ENCODE peak calls at places on chromosomes 3 and 15, in five cellular contexts. T is GM06990, S is retinal pigment epithelial cell, U is GM23248, H is AG09309. C is an unnamed sample.

GRCh38 chr15:61994216-61994615 is 66.0 kb downstream of the VPS13C start:
- DNase-seq in S (peak), T (no peak), H (peak), U (peak), C (peak)

GRCh38 chr15:41631880-41632279 is 28.3 kb upstream of the MGA start:
- DNase-seq in U (no peak), H (no peak), T (no peak), S (no peak), C (no peak)

GRCh38 chr3:172156309-172156998 is 117.1 kb downstream of the FNDC3B start:
- DNase-seq in U (peak), S (no peak), H (no peak), T (no peak), C (no peak)

GRCh38 chr3:177673105-177673804 is 476.0 kb upstream of the TBL1XR1 start:
- DNase-seq in U (peak), S (peak), T (no peak), H (peak), C (peak)

GRCh38 chr15:40439461-40440299 is 1.1 kb upstream of the BAHD1 start:
- DNase-seq in T (no peak), H (no peak), U (peak), S (no peak), C (peak)

GRCh38 chr3:45167011-45167911 is 21.1 kb upstream of the CDCP1 start:
- DNase-seq in H (peak), T (peak), U (peak), S (peak), C (peak)

GRCh38 chr3:29899011-29899410 is 618.1 kb downstream of the RBMS3 start:
- DNase-seq in S (no peak), T (no peak), U (no peak), H (no peak), C (no peak)

GRCh38 chr3:104032283-104032682 is 1334.4 kb upstream of the ALCAM start:
- DNase-seq in T (no peak), S (peak), U (no peak), H (no peak), C (no peak)

GRCh38 chr15:78790027-78790426 is 21.2 kb downstream of the ADAMTS7 start:
- DNase-seq in U (peak), S (no peak), T (no peak), H (no peak), C (no peak)

GRCh38 chr3:160006282-160007163 is 17.9 kb downstream of the IL12A start:
- DNase-seq in H (peak), T (no peak), S (no peak), U (peak), C (peak)

GRCh38 chr3:37221407-37221806 is 47.0 kb upstream of the LRRFIP2 start:
- DNase-seq in S (peak), H (no peak), U (peak), T (no peak), C (peak)

GRCh38 chr3:81425198-81425868 is 336.1 kb downstream of the GBE1 start:
- DNase-seq in S (no peak), U (peak), H (no peak), T (no peak), C (peak)

GRCh38 chr3:86234516-86235254 is 756.3 kb downstream of the VGLL3 start:
- DNase-seq in S (no peak), H (no peak), U (no peak), T (no peak), C (no peak)

GRCh38 chr3:52385157-52385556 is 59.7 kb downstream of the SEMA3G start:
- DNase-seq in U (peak), H (no peak), T (no peak), S (peak), C (peak)

GRCh38 chr3:125310623-125311076 is 64.5 kb downstream of the ZNF148 start:
- DNase-seq in U (no peak), T (peak), S (no peak), H (no peak), C (no peak)

GRCh38 chr3:170839518-170840100 is 30.4 kb downstream of the RPL22L1 start:
- DNase-seq in U (no peak), H (no peak), S (no peak), T (no peak), C (peak)

GRCh38 chr15:63905558-63906265 is 72.0 kb upstream of the HERC1 start:
- DNase-seq in H (no peak), U (no peak), S (no peak), T (no peak), C (no peak)

GRCh38 chr3:68163054-68163453 is 508.6 kb upstream of the SUCLG2 start:
- DNase-seq in U (no peak), H (no peak), T (no peak), S (no peak), C (no peak)

GRCh38 chr3:111721702-111722205 is 126.6 kb upstream of the ZBED2 start:
- DNase-seq in S (no peak), H (no peak), U (no peak), T (no peak), C (no peak)

GRCh38 chr3:27166888-27167287 is 202.3 kb downstream of the NEK10 start:
- DNase-seq in T (no peak), S (peak), H (peak), U (peak), C (peak)

GRCh38 chr15:43094416-43095039 is 11.3 kb downstream of the UBR1 start:
- DNase-seq in H (no peak), U (no peak), S (no peak), T (no peak), C (no peak)

GRCh38 chr3:147630921-147631320 is 221.8 kb downstream of the ZIC1 start:
- DNase-seq in U (no peak), S (no peak), T (no peak), H (no peak), C (no peak)

GRCh38 chr3:127477396-127477795 is 113.1 kb downstream of the TPRA1 start:
- DNase-seq in T (no peak), U (no peak), H (no peak), S (no peak), C (no peak)

GRCh38 chr15:70636540-70637165 is 126.7 kb downstream of the UACA start:
- DNase-seq in H (no peak), T (no peak), S (no peak), U (peak), C (peak)

GRCh38 chr15:39511000-39511914 is 69.6 kb upstream of the THBS1 start:
- DNase-seq in U (peak), H (peak), S (no peak), T (no peak), C (peak)

GRCh38 chr3:147462856-147463255 is 53.7 kb downstream of the ZIC1 start:
- DNase-seq in H (no peak), U (no peak), S (no peak), T (no peak), C (no peak)

GRCh38 chr3:52440249-52440551 is 4.7 kb downstream of the SEMA3G start:
- DNase-seq in H (no peak), U (no peak), T (no peak), S (no peak), C (no peak)

GRCh38 chr3:117350386-117350785 is 640.8 kb downstream of the TUSC7 start:
- DNase-seq in S (peak), T (no peak), U (no peak), H (no peak), C (no peak)

GRCh38 chr3:100725935-100726334 is 16.6 kb downstream of the TFG start:
- DNase-seq in T (no peak), H (no peak), U (no peak), S (no peak), C (no peak)

DNA sequence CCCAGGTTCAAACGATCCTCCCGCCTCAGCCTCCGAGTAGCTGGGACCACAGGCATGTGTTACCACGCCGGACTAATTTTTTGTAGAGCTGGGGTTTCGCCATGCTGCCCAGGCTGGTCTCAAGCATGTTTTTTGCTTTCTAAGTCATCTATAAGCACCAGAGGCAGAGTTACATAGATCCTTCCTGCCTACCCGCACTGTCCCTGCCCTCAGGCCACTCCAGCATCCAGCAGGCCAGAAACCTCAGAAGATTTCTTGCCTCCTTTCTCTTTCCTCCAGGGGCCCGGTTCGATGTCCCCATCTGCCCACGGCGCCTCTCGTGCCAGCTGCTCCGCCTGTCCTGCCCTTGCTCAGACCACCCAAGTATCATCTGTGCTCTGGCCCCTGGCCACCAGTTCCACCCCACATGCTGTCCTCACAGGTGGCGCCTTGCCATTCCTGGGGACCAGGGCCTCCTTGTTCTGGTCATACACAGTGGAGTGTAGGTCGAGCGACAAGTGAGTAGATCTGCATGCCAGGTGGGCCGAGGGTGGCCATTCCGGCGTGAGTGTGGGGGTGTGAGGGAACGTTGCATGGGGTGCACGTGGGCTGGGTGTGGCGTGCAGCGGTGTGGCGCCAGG is 27.3 kb downstream of the KLHDC8B start:
- DNase-seq in U (no peak), T (no peak), H (no peak), S (no peak), C (no peak)
- H3K4me3 ChIP-seq in U (peak), T (no peak), H (peak), S (peak), C (no peak)

GRCh38 chr15:84725001-84725491 is 9.1 kb upstream of the SEC11A start:
- DNase-seq in T (peak), U (peak), H (no peak), S (no peak), C (no peak)
- H3K4me3 ChIP-seq in T (no peak), U (no peak), H (no peak), S (no peak), C (no peak)

DNA sequence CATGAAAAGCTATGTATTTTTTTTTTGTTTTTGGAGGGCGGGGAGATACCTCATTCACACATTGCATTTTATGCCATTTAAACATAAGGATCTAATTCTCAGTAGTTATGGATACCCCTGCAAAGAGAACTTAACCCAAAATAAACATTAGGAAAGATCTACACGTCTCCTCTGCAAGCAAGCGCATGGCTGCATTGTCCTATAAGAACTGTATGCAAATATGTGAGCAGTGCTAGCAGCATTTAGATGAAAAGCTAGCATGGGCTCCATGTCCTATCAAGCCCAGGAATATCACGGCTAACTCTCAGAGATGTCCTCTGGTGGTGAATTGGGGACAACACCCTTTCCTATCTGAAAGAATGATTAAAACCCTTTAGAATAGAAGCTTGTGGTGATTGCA is 292.8 kb downstream of the MEX3B start:
- DNase-seq in T (no peak), H (no peak), S (no peak), U (no peak), C (no peak)
- H3K4me3 ChIP-seq in T (no peak), H (no peak), S (no peak), U (no peak), C (no peak)

GRCh38 chr3:46892285-46893145 is 15.0 kb downstream of the PTH1R start:
- DNase-seq in U (peak), T (no peak), S (no peak), H (peak), C (peak)
- H3K4me3 ChIP-seq in U (peak), T (no peak), S (peak), H (peak), C (peak)

DNA sequence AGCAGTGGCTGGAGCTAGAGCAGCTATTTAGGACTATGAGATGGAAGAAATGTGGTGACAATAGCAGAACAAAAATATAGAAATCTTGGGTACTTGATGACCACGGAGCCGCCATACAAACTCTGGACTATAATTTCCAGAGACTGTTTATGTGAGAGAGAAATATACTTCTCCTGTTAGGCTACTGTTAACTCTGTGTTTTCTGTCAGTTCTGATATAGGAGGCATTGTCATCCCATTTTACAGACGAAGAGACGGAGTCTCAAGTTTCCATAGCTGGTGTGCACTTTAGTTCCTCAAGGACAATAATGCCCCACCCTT is 22.8 kb upstream of the RFTN1 start:
- DNase-seq in S (no peak), U (no peak), T (no peak), H (no peak), C (no peak)
- H3K4me3 ChIP-seq in S (no peak), U (no peak), T (no peak), H (no peak), C (no peak)

DNA sequence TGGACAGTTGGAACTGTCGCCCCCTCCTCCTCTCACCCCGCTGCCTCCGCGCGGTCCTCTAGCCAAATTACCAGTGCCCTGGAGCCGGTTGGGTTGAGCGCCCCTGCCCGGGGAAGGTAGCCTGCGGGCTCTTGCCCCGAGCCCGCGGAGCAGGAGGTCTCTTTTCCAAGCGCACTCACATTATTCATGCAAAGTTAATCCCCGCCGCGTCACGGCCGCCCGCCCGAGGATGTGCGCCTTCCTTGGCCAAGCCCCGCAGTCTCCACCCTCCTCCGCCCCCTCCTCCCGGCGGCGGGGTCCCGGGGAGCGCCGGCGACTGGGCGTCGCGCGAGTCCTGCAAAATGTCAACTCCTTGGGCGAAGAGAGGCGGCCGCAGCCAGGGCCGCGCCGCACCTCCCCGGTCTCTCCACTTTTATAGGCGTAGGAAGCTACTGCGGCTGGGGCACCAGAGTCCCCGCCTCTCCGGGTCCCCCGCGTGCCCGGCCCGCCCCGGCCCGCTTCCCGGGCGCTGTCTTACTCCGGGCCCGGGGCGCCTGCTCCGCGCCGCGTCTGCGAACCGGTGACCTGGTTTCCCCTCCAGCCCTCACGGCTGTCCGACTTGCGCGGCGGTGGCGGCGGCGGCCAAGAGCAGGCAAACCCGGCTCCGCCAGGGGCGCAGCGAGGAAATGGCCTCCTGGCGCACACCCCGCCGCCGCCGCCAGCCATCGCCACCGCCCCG is at the start of gene THRB:
- DNase-seq in H (no peak), T (peak), U (peak), S (no peak), C (peak)
- H3K4me3 ChIP-seq in H (peak), T (peak), U (peak), S (peak), C (peak)

GRCh38 chr15:51284871-51285270 is 53.5 kb downstream of the CYP19A1 start:
- DNase-seq in S (no peak), H (no peak), U (no peak), T (no peak), C (no peak)
- H3K4me3 ChIP-seq in S (no peak), H (no peak), U (no peak), T (no peak), C (no peak)

GRCh38 chr3:57097536-57097935 is 37.1 kb downstream of the SPATA12 start:
- DNase-seq in T (no peak), U (no peak), H (no peak), S (no peak), C (no peak)
- H3K4me3 ChIP-seq in T (no peak), U (no peak), H (no peak), S (no peak), C (no peak)

C was measured in fibroblast of mammary gland.